ENCODE peak calls at places on chromosomes 7 and 10, in eight cellular contexts. J is heart left ventricle; F is pancreas; R is cardiac muscle cell; N is uterus; Y is naive thymus-derived CD4-positive, alpha-beta T cell; L is Karpas-422; C is spleen. D is an unnamed sample.

GRCh38 chr7:16492513-16493062 is 27.1 kb upstream of the SOSTDC1 start:
- DNase-seq in J (no peak), F (no peak), R (no peak), N (no peak), Y (no peak), L (no peak), C (no peak), D (no peak)

GRCh38 chr10:72085166-72085565 is 3.2 kb downstream of the SPOCK2 start:
- DNase-seq in J (no peak), F (no peak), R (no peak), N (no peak), Y (no peak), L (no peak), C (no peak), D (no peak)

GRCh38 chr7:132527467-132528410 is 48.5 kb downstream of the PLXNA4 start:
- DNase-seq in J (no peak), F (no peak), R (no peak), N (no peak), Y (no peak), L (no peak), C (no peak), D (no peak)

GRCh38 chr10:17984056-17984455 is 32.3 kb downstream of the SLC39A12 start:
- DNase-seq in J (no peak), F (no peak), R (no peak), N (no peak), Y (no peak), L (no peak), C (no peak), D (no peak)

GRCh38 chr7:84949067-84949466 is 237.8 kb downstream of the SEMA3D start:
- DNase-seq in J (no peak), F (no peak), R (no peak), N (no peak), Y (no peak), L (no peak), C (no peak), D (no peak)

GRCh38 chr10:24344279-24344678 is 135.3 kb downstream of the KIAA1217 start:
- DNase-seq in J (no peak), F (no peak), R (no peak), N (no peak), Y (no peak), L (no peak), C (no peak), D (no peak)

GRCh38 chr10:77391605-77392235 is 245.9 kb downstream of the KCNMA1 start:
- DNase-seq in J (peak; percentile 64), F (peak; percentile 74), R (peak; percentile 86), N (peak; percentile 79), Y (no peak), L (peak; percentile 83), C (no peak), D (no peak)

GRCh38 chr10:86943316-86944030 is 13.9 kb downstream of the MMRN2 start:
- DNase-seq in J (no peak), F (peak; percentile 58), R (no peak), N (no peak), Y (no peak), L (no peak), C (no peak), D (no peak)

GRCh38 chr10:114571316-114571999 is 86.6 kb downstream of the ABLIM1 start:
- DNase-seq in J (no peak), F (no peak), R (no peak), N (no peak), Y (no peak), L (no peak), C (no peak), D (no peak)

GRCh38 chr10:121791761-121792160 is 136.1 kb downstream of the ATE1 start:
- DNase-seq in J (no peak), F (no peak), R (no peak), N (no peak), Y (no peak), L (no peak), C (no peak), D (no peak)

GRCh38 chr7:115240242-115240641 is 318.3 kb downstream of the MDFIC start:
- DNase-seq in J (no peak), F (no peak), R (no peak), N (no peak), Y (no peak), L (no peak), C (no peak), D (no peak)

GRCh38 chr7:71488308-71488707 is 356.4 kb downstream of the GALNT17 start:
- DNase-seq in J (no peak), F (no peak), R (no peak), N (no peak), Y (no peak), L (no peak), C (no peak), D (no peak)

GRCh38 chr10:95475003-95475383 is 86.2 kb downstream of the SORBS1 start:
- DNase-seq in J (no peak), F (no peak), R (no peak), N (no peak), Y (no peak), L (no peak), C (no peak), D (no peak)

GRCh38 chr7:50502001-50502684 is 52.0 kb upstream of the FIGNL1 start:
- DNase-seq in J (peak; percentile 65), F (no peak), R (no peak), N (peak; percentile 85), Y (no peak), L (no peak), C (peak; percentile 53), D (no peak)

GRCh38 chr7:35799846-35800717 is 775 bp upstream of the SEPTIN7 start:
- DNase-seq in J (peak; percentile 90), F (peak; percentile 89), R (peak; percentile 92), N (peak; percentile 88), Y (no peak), L (peak; percentile 96), C (peak; percentile 96), D (no peak)

GRCh38 chr7:82404094-82404493 is 39.5 kb downstream of the CACNA2D1 start:
- DNase-seq in J (no peak), F (no peak), R (no peak), N (no peak), Y (no peak), L (no peak), C (peak; percentile 38), D (no peak)

GRCh38 chr7:155709453-155709852 is 65.0 kb downstream of the RBM33 start:
- DNase-seq in J (no peak), F (no peak), R (no peak), N (no peak), Y (no peak), L (no peak), C (no peak), D (no peak)

GRCh38 chr7:158072889-158073730 is 514.5 kb downstream of the PTPRN2 start:
- DNase-seq in J (no peak), F (peak; percentile 54), R (no peak), N (no peak), Y (no peak), L (no peak), C (peak; percentile 59), D (no peak)

GRCh38 chr10:88553116-88553752 is 29.9 kb downstream of the RNLS start:
- DNase-seq in J (peak; percentile 29), F (no peak), R (peak; percentile 55), N (peak; percentile 67), Y (peak; percentile 59), L (peak; percentile 62), C (no peak), D (peak; percentile 51)

GRCh38 chr10:132036153-132036886 is 29.4 kb upstream of the JAKMIP3 start:
- DNase-seq in J (no peak), F (peak; percentile 77), R (peak; percentile 64), N (no peak), Y (no peak), L (no peak), C (peak; percentile 70), D (no peak)

GRCh38 chr10:71502851-71503250 is 106.1 kb downstream of the CDH23 start:
- DNase-seq in J (no peak), F (no peak), R (no peak), N (no peak), Y (no peak), L (no peak), C (peak; percentile 57), D (no peak)

GRCh38 chr10:60789340-60789739 is 11.1 kb downstream of the CDK1 start:
- DNase-seq in J (no peak), F (no peak), R (no peak), N (no peak), Y (no peak), L (no peak), C (no peak), D (no peak)

GRCh38 chr10:60788543-60788942 is 10.3 kb downstream of the CDK1 start:
- DNase-seq in J (no peak), F (no peak), R (no peak), N (no peak), Y (no peak), L (no peak), C (no peak), D (no peak)
- H3K36me3 ChIP-seq in J (no peaks in the 10 kb centered on the region), F (no peaks in the 10 kb centered on the region), R (no peaks in the 10 kb centered on the region), N (no peaks in the 10 kb centered on the region), Y (no peaks in the 10 kb centered on the region), L (peaks cover 98% of the 10 kb centered on the region), C (no peaks in the 10 kb centered on the region), D (no peaks in the 10 kb centered on the region)

DNA sequence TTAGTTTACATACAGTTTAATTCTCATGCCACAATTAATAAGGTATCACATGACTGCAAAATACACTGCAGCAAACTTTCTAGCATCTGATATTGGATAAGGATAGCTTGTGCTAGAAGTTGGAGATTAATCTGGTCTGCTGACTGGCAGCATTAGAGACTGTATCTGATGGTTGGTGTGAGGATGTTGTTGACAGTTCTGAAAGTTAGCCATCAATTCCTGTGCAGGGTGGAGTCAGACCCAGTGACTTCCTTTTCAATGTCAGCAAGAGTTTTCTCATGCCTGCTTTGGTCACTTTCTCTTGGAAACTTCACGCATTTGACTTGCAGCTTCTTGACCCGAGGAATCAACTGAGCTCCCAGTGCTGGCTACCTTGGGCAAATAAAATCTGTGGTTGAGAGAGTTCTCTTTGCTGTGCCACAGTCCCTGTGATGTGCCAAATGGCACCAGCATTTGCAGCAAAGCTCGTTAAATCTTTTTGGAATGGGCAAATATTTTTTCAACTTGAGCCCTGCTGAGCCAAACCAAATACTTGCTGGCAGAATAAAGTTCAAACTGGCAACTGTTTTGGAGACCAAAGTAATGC is 233.0 kb downstream of the TRIL start:
- DNase-seq in J (no peak), F (no peak), R (no peak), N (no peak), Y (no peak), L (no peak), C (no peak), D (no peak)
- H3K27ac ChIP-seq in J (no peak overlapping the region), F (no peak overlapping the region), R (no peak overlapping the region), N (no peak overlapping the region), Y (no peak overlapping the region), L (no peak overlapping the region), C (peak overlapping the region; percentile 40), D (no peak overlapping the region)

DNA sequence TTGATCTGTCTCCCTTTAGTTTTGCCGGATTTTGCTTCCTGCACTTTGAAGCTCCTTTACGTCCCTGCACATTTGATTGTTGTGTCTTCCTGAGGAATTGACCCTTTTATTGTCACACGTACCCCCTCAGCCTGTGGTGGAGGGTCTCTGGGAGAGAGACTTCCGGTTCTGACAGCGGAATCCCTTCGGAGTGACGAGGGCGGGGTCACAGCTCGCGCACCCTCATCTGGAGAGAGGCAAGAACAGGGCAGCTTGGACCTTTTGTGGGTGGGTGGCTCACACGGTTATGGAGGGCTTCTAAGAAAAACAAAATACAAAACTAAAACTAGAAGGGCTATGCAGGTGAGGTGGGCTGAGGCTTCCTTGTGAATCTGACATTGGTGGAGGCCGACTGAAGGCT is 26.0 kb downstream of the AMZ1 start:
- DNase-seq in J (no peak), F (no peak), R (no peak), N (no peak), Y (no peak), L (no peak), C (no peak), D (no peak)
- H3K4me1 ChIP-seq in J (peaks cover 15% of the 10 kb centered on the region), F (no peaks in the 10 kb centered on the region), R (peaks cover 80% of the 10 kb centered on the region), N (no peaks in the 10 kb centered on the region), Y (peaks cover 51% of the 10 kb centered on the region), L (peaks cover 6% of the 10 kb centered on the region), C (peaks cover 67% of the 10 kb centered on the region), D (peaks cover 81% of the 10 kb centered on the region)

GRCh38 chr7:716636-717035 is 9.9 kb upstream of the DNAAF5 start:
- DNase-seq in J (no peak), F (peak; percentile 10), R (no peak), N (no peak), Y (no peak), L (no peak), C (peak; percentile 37), D (no peak)
- H3K36me3 ChIP-seq in J (no peaks in the 10 kb centered on the region), F (no peaks in the 10 kb centered on the region), R (no peaks in the 10 kb centered on the region), N (no peaks in the 10 kb centered on the region), Y (no peaks in the 10 kb centered on the region), L (peaks cover 2% of the 10 kb centered on the region), C (no peaks in the 10 kb centered on the region), D (no peaks in the 10 kb centered on the region)